ENCODE peak calls at places on chromosome 20, in four cellular contexts. L, Z, F and K are unnamed samples.

GRCh38 chr20:49941456-49941855 is 5.3 kb downstream of the RNF114 start:
- DNase-seq in L (no peak), Z (no peak), F (no peak), K (no peak)

GRCh38 chr20:7085448-7085847 is 318.0 kb downstream of the BMP2 start:
- DNase-seq in L (no peak), F (no peak), Z (no peak), K (no peak)

GRCh38 chr20:41345729-41346067 is 5.1 kb downstream of the LPIN3 start:
- DNase-seq in L (no peak), F (no peak), Z (no peak), K (no peak)

GRCh38 chr20:51003776-51004175 is 19.1 kb downstream of the KCNG1 start:
- DNase-seq in L (no peak), F (no peak), Z (no peak), K (no peak)

GRCh38 chr20:16147916-16148315 is 425.3 kb downstream of the KIF16B start:
- DNase-seq in L (no peak), Z (no peak), F (no peak), K (no peak)

GRCh38 chr20:37397076-37397953 is 51.4 kb downstream of the SRC start:
- DNase-seq in L (peak; percentile 72), F (peak; percentile 33), Z (peak; percentile 66), K (peak; percentile 57)

GRCh38 chr20:12649234-12649633 is 359.5 kb upstream of the SPTLC3 start:
- DNase-seq in F (no peak), L (no peak), Z (no peak), K (no peak)

GRCh38 chr20:49399329-49399728 is 83.1 kb downstream of the KCNB1 start:
- DNase-seq in L (no peak), F (no peak), Z (no peak), K (no peak)

GRCh38 chr20:51014797-51015722 is 7.8 kb downstream of the KCNG1 start:
- DNase-seq in F (no peak), L (peak; percentile 59), Z (peak; percentile 69), K (peak; percentile 47)

GRCh38 chr20:48826883-48827771 is 672 bp downstream of the PREX1 start:
- DNase-seq in F (no peak), L (peak; percentile 54), Z (no peak), K (no peak)

GRCh38 chr20:52889225-52889624 is 82.9 kb upstream of the TSHZ2 start:
- DNase-seq in F (no peak), L (no peak), Z (no peak), K (no peak)

GRCh38 chr20:364905-365794 is 15.4 kb upstream of the TRIB3 start:
- DNase-seq in Z (peak; percentile 66), L (peak; percentile 87), F (no peak), K (peak; percentile 68)

GRCh38 chr20:44809380-44810060 is 826 bp downstream of the RIMS4 start:
- DNase-seq in Z (no peak), L (no peak), F (no peak), K (no peak)

GRCh38 chr20:48816282-48816860 is 11.4 kb downstream of the PREX1 start:
- DNase-seq in F (no peak), Z (no peak), L (no peak), K (no peak)

GRCh38 chr20:61561111-61561830 is 309.2 kb downstream of the CDH4 start:
- DNase-seq in F (no peak), L (no peak), Z (no peak), K (no peak)

GRCh38 chr20:401682-402495 is 6.2 kb upstream of the RBCK1 start:
- DNase-seq in Z (no peak), L (peak; percentile 100), F (no peak), K (peak; percentile 100)

GRCh38 chr20:32482251-32483220 is 102.6 kb downstream of the NOL4L start:
- DNase-seq in L (no peak), Z (no peak), F (no peak), K (no peak)

GRCh38 chr20:49669601-49670189 is 44.0 kb downstream of the B4GALT5 start:
- DNase-seq in L (no peak), F (no peak), Z (no peak), K (no peak)

GRCh38 chr20:20564279-20564678 is 148.2 kb downstream of the RALGAPA2 start:
- DNase-seq in Z (no peak), L (no peak), F (no peak), K (no peak)

GRCh38 chr20:20571068-20571780 is 141.2 kb downstream of the RALGAPA2 start:
- DNase-seq in Z (no peak), L (no peak), F (no peak), K (no peak)

GRCh38 chr20:20566523-20566922 is 145.9 kb downstream of the RALGAPA2 start:
- DNase-seq in F (no peak), L (no peak), Z (no peak), K (no peak)

GRCh38 chr20:20567712-20568111 is 144.7 kb downstream of the RALGAPA2 start:
- DNase-seq in L (no peak), F (no peak), Z (no peak), K (no peak)

DNA sequence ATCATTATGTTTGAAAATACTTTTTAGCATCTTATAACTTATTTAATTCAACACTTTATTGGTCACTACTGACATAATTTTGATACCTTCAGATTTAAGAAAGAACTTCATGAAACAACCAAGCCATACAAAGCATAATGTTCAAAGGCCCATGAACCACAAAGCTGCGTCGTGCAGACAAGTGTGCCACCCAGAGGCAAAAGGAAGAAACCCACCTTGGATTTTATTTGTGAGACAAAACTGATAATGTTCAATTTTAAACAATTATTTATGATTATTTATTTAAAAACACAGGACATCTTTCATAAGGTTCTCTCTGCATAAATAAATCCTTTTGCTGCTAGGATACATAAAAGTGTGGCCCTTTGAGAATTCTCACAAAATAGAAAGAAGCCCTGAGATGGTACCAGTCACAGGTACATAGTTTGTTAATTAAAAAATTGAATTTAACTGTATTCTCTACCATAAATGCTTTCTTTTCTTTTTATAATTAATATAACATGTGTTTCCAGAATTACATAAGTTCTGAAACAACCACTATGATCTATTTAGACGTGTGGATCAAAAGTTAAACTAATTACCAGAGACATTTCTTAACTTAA is 143.7 kb downstream of the RALGAPA2 start:
- DNase-seq in F (no peak), Z (peak; percentile 5), L (peak; percentile 59), K (peak; percentile 58)
- TF ChIP-seq RFX5 in F (no peak), Z (no peak), L (no peak), K (no peak)

DNA sequence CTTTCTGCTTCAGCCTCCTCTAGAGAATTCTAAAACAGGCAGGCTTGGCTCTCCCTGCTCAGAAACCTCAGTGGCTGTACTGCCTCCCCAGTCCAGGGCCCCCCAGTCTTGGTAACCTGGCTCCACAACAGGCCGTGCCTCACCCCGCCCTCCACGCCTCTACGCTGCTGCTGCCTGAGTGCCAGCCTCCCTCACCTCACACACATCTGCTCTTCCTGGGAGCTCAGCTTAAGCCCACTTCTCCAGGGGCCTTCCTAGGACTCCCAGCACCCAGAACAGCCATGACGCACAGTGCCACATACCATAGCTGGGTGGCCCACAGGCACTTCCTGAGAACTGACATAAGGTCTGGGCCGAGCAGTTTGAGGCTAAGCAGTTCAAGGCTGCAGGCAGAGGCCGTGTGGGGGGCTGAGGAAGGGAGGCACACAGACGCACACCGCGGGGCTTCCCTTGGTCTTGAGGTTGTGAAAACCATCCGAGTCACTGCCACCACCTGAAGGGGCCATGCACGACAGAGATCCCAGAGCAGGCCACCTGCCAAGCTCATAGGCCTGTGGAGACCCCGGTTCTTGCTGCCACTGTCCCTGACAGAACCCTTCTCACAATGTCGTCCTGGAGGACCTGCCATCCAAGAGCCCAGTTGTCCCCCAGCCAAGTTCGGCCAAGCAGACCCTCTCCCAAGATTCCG is 42.6 kb downstream of the DSTN start:
- DNase-seq in F (no peak), L (peak; percentile 38), Z (no peak), K (peak; percentile 39)
- TF ChIP-seq JUN in F (no peak), L (no peak), Z (no peak), K (no peak)

GRCh38 chr20:63284083-63284440 is 8.9 kb upstream of the COL20A1 start:
- DNase-seq in Z (no peak), F (no peak), L (no peak), K (no peak)
- TF ChIP-seq RFX5 in Z (no peak), F (no peak), L (no peak), K (no peak)

GRCh38 chr20:2872304-2873009 is 824 bp upstream of the PTPRA start:
- DNase-seq in L (peak; percentile 71), Z (peak; percentile 61), F (no peak), K (peak; percentile 63)
- TF ChIP-seq JUN in L (no peak), Z (no peak), F (no peak), K (no peak)